ENCODE peak calls at places on chromosomes 6 and 20, in ten cellular contexts. D, K, H, A, N, Q, C, M, J and Y are unnamed samples.

GRCh38 chr20:35558416-35558815 is 16.5 kb downstream of the ERGIC3 start:
- DNase-seq in D (no peak), K (no peak), H (no peak), A (peak; percentile 22), N (no peak), Q (no peak), C (no peak), M (no peak), J (no peak), Y (no peak)

GRCh38 chr20:40883097-40883496 is 145.5 kb upstream of the TOP1 start:
- DNase-seq in D (peak; percentile 17), K (no peak), H (peak; percentile 14), A (no peak), N (no peak), Q (no peak), C (no peak), M (no peak), J (no peak), Y (peak; percentile 27)

GRCh38 chr6:143647712-143648111 is 30.1 kb upstream of the PHACTR2 start:
- DNase-seq in D (no peak), K (no peak), H (no peak), A (no peak), N (no peak), Q (no peak), C (no peak), M (no peak), J (no peak), Y (no peak)

GRCh38 chr20:40525356-40525755 is 163.7 kb downstream of the MAFB start:
- DNase-seq in D (no peak), K (no peak), H (no peak), A (no peak), N (no peak), Q (no peak), C (peak; percentile 47), M (no peak), J (no peak), Y (peak; percentile 55)

GRCh38 chr20:59242714-59243626 is 57.4 kb upstream of the EDN3 start:
- DNase-seq in D (no peak), K (no peak), H (no peak), A (no peak), N (no peak), Q (peak; percentile 9), C (no peak), M (no peak), J (no peak), Y (peak; percentile 4)

GRCh38 chr20:25058051-25058796 is at the start of gene ACSS1:
- DNase-seq in D (peak; percentile 82), K (no peak), H (peak; percentile 68), A (peak; percentile 84), N (no peak), Q (peak; percentile 22), C (peak; percentile 34), M (peak; percentile 68), J (peak; percentile 43), Y (no peak)

GRCh38 chr20:13819885-13820645 is 35.2 kb downstream of the NDUFAF5 start:
- DNase-seq in D (no peak), K (peak; percentile 71), H (peak; percentile 11), A (peak; percentile 63), N (no peak), Q (peak; percentile 74), C (peak; percentile 61), M (peak; percentile 53), J (no peak), Y (peak; percentile 70)

GRCh38 chr6:26157150-26157837 is 70.1 kb downstream of the HFE start:
- DNase-seq in D (peak; percentile 70), K (peak; percentile 86), H (peak; percentile 73), A (peak; percentile 80), N (peak; percentile 57), Q (peak; percentile 46), C (no peak), M (no peak), J (peak; percentile 46), Y (peak; percentile 70)

GRCh38 chr20:35318502-35319157 is 26.4 kb upstream of the FAM83C start:
- DNase-seq in D (no peak), K (no peak), H (peak; percentile 23), A (no peak), N (no peak), Q (peak; percentile 99), C (peak; percentile 73), M (no peak), J (no peak), Y (peak; percentile 94)

GRCh38 chr20:40826699-40827098 is 137.7 kb upstream of the MAFB start:
- DNase-seq in D (no peak), K (no peak), H (no peak), A (no peak), N (no peak), Q (no peak), C (no peak), M (no peak), J (no peak), Y (no peak)

GRCh38 chr6:33787954-33788693 is 806 bp downstream of the LEMD2 start:
- DNase-seq in D (peak; percentile 53), K (peak; percentile 75), H (peak; percentile 80), A (peak; percentile 92), N (peak; percentile 39), Q (no peak), C (peak; percentile 75), M (peak; percentile 51), J (peak; percentile 35), Y (peak; percentile 56)

GRCh38 chr6:163627274-163628062 is 212.9 kb downstream of the QKI start:
- DNase-seq in D (no peak), K (no peak), H (no peak), A (no peak), N (no peak), Q (no peak), C (no peak), M (no peak), J (no peak), Y (no peak)

GRCh38 chr20:56988446-56988845 is 278.0 kb downstream of the BMP7 start:
- DNase-seq in D (no peak), K (no peak), H (no peak), A (no peak), N (no peak), Q (no peak), C (no peak), M (no peak), J (no peak), Y (no peak)

GRCh38 chr20:19976595-19977372 is 40.4 kb upstream of the NAA20 start:
- DNase-seq in D (no peak), K (peak; percentile 42), H (peak; percentile 66), A (peak; percentile 67), N (peak; percentile 25), Q (peak; percentile 88), C (peak; percentile 79), M (no peak), J (no peak), Y (peak; percentile 84)

GRCh38 chr6:148967546-148967945 is 220.7 kb downstream of the UST start:
- DNase-seq in D (no peak), K (no peak), H (no peak), A (no peak), N (no peak), Q (no peak), C (no peak), M (no peak), J (no peak), Y (no peak)

GRCh38 chr6:21845018-21845417 is 251.5 kb downstream of the SOX4 start:
- DNase-seq in D (no peak), K (no peak), H (peak; percentile 44), A (no peak), N (peak; percentile 11), Q (no peak), C (peak; percentile 18), M (no peak), J (no peak), Y (no peak)

GRCh38 chr6:158897236-158897635 is 78.1 kb upstream of the EZR start:
- DNase-seq in D (no peak), K (no peak), H (no peak), A (no peak), N (no peak), Q (no peak), C (no peak), M (no peak), J (no peak), Y (peak; percentile 48)

DNA sequence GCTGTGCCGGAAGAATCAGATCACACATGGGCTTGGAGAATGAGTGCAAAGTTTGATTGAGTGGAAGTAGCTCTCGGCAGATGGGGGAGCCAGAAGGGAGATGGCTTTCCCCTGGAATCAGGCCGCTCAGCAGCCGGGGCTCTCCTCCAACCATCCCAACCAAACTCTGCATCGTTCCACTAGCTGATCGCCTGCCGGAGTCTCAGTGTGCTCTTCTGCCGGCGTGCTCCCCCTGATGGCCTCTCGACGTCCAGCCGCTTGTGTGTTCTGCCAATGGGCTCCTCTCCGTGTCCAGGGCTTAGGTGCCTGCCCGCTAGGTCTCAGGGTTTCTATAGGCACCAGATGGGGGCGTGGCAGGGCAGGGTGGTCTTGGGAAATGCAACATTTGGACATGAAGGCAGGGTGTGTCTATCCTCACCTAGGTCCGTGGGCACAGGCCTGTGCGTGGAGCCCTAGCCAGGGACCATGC is 4.9 kb upstream of the BIRC7 start:
- DNase-seq in D (no peak), K (peak; percentile 83), H (peak; percentile 47), A (peak; percentile 65), N (peak; percentile 70), Q (no peak), C (peak; percentile 65), M (peak; percentile 33), J (no peak), Y (peak; percentile 58)
- TF ChIP-seq CTCF in D (no peak), K (peak; percentile 80), H (peak; percentile 64), A (peak; percentile 43), N (peak; percentile 64), Q (no peak), C (peak; percentile 78), M (peak; percentile 53), J (peak; percentile 62), Y (peak; percentile 31)

GRCh38 chr20:45098096-45098773 is 2.7 kb downstream of the KCNS1 start:
- DNase-seq in D (no peak), K (peak; percentile 26), H (no peak), A (no peak), N (peak; percentile 38), Q (no peak), C (no peak), M (peak; percentile 13), J (no peak), Y (no peak)
- TF ChIP-seq CTCF in D (peak; percentile 27), K (peak; percentile 41), H (peak; percentile 4), A (no peak), N (peak; percentile 21), Q (no peak), C (peak; percentile 20), M (peak; percentile 9), J (no peak), Y (no peak)

DNA sequence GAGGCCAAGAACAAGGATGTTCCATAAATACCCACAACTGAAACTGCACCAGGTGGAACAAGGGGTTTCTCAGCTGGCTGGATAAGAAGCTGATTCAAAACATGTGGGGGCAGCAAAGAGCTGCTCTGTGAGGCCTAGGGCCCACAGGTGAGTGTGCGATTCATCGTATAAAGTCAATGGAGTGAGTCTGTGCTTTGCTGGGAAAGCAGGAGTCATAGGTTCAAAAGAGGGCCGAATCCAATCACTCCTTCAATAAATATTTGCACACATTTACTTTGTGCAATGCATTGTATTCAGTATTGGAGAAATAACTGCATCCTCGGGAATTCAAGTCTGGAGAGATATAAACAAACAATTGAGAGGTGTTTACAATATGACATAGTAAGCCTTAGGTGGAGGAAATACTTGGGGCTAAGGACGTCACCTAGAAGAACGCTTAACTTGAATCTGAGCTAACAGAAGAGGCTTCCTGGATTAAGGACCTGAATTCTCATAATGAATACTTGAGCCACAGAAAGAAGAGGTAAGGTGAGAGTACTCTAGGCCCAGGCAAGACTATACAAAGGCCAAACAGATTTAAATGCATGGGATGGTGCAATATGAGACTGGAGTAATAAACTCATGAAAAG is 83.7 kb upstream of the TMEM30A start:
- DNase-seq in D (no peak), K (peak; percentile 72), H (peak; percentile 52), A (no peak), N (no peak), Q (no peak), C (peak; percentile 33), M (peak; percentile 21), J (no peak), Y (peak; percentile 62)
- TF ChIP-seq CTCF in D (no peak), K (peak; percentile 46), H (peak; percentile 74), A (peak; percentile 73), N (peak; percentile 66), Q (peak; percentile 38), C (peak; percentile 46), M (peak; percentile 55), J (peak; percentile 20), Y (peak; percentile 31)

GRCh38 chr6:100176321-100176950 is 182.4 kb upstream of the MCHR2 start:
- DNase-seq in D (no peak), K (peak; percentile 26), H (no peak), A (no peak), N (no peak), Q (peak; percentile 70), C (peak; percentile 80), M (peak; percentile 34), J (no peak), Y (peak; percentile 62)
- TF ChIP-seq CTCF in D (no peak), K (peak; percentile 57), H (peak; percentile 34), A (peak; percentile 46), N (peak; percentile 64), Q (peak; percentile 67), C (peak; percentile 66), M (peak; percentile 60), J (peak; percentile 23), Y (peak; percentile 27)